ENCODE peak calls at places on chromosomes 4 and X, in eight cellular contexts. E is naive thymus-derived CD4-positive, alpha-beta T cell; J is left lung; N is transverse colon; K is heart left ventricle; Z is CD8-positive, alpha-beta T cell; H is PC-3; D is CD4-positive, alpha-beta memory T cell. V is an unnamed sample.

GRCh38 chrX:142977128-142977914 is 48.4 kb upstream of the SPANXN4 start:
- DNase-seq in E (no peak), J (no peak), N (no peak), K (no peak), Z (no peak), H (no peak), D (no peak), V (no peak)

GRCh38 chrX:29229802-29230201 is 642.6 kb downstream of the IL1RAPL1 start:
- DNase-seq in E (no peak), J (no peak), N (no peak), K (no peak), Z (no peak), H (peak), D (no peak), V (peak)

GRCh38 chr4:19623866-19624265 is 627.8 kb upstream of the SLIT2 start:
- DNase-seq in E (no peak), J (no peak), N (no peak), K (no peak), Z (no peak), H (no peak), D (no peak), V (no peak)

GRCh38 chr4:177861551-177862094 is 419.4 kb upstream of the AGA start:
- DNase-seq in E (no peak), J (no peak), N (no peak), K (no peak), Z (no peak), H (no peak), D (no peak), V (no peak)

GRCh38 chr4:137755033-137755471 is 222.8 kb upstream of the PCDH18 start:
- DNase-seq in E (no peak), J (no peak), N (no peak), K (no peak), Z (no peak), H (peak), D (no peak), V (peak)

GRCh38 chrX:119654112-119654531 is 38.8 kb downstream of the SEPTIN6 start:
- DNase-seq in E (peak), J (no peak), N (no peak), K (peak), Z (no peak), H (no peak), D (peak), V (no peak)

GRCh38 chr4:165967486-165967885 is 94.4 kb downstream of the TLL1 start:
- DNase-seq in E (no peak), J (no peak), N (no peak), K (no peak), Z (no peak), H (no peak), D (no peak), V (peak)

GRCh38 chrX:54825716-54826428 is 18.3 kb downstream of the MAGED2 start:
- DNase-seq in E (peak), J (no peak), N (no peak), K (no peak), Z (no peak), H (peak), D (peak), V (peak)

GRCh38 chr4:172750910-172751309 is 417.7 kb upstream of the GALNT7 start:
- DNase-seq in E (no peak), J (no peak), N (no peak), K (no peak), Z (no peak), H (no peak), D (no peak), V (no peak)

GRCh38 chrX:32868524-32868895 is 342.8 kb downstream of the DMD start:
- DNase-seq in E (no peak), J (no peak), N (no peak), K (no peak), Z (no peak), H (no peak), D (no peak), V (no peak)

GRCh38 chr4:84573738-84574720 is 8.9 kb upstream of the CDS1 start:
- DNase-seq in E (no peak), J (no peak), N (no peak), K (no peak), Z (no peak), H (peak), D (no peak), V (no peak)

GRCh38 chr4:159305129-159305528 is 202.2 kb downstream of the RAPGEF2 start:
- DNase-seq in E (no peak), J (no peak), N (no peak), K (no peak), Z (no peak), H (no peak), D (no peak), V (no peak)

GRCh38 chr4:22874334-22874912 is 181.7 kb downstream of the GBA3 start:
- DNase-seq in E (no peak), J (no peak), N (peak), K (no peak), Z (no peak), H (no peak), D (no peak), V (no peak)

GRCh38 chr4:46404961-46405360 is 15.0 kb upstream of the GABRA2 start:
- DNase-seq in E (no peak), J (no peak), N (peak), K (no peak), Z (no peak), H (peak), D (no peak), V (no peak)

GRCh38 chrX:10173331-10173900 is 16.6 kb downstream of the CLCN4 start:
- DNase-seq in E (no peak), J (no peak), N (no peak), K (peak), Z (no peak), H (no peak), D (no peak), V (peak)

GRCh38 chr4:184733654-184734524 is at the start of gene CENPU:
- DNase-seq in E (peak), J (peak), N (peak), K (peak), Z (peak), H (peak), D (peak), V (peak)

GRCh38 chr4:184731056-184731455 is 2.8 kb downstream of the CENPU start:
- DNase-seq in E (no peak), J (no peak), N (no peak), K (no peak), Z (no peak), H (no peak), D (no peak), V (no peak)

GRCh38 chr4:184728858-184729257 is 5.0 kb downstream of the CENPU start:
- DNase-seq in E (no peak), J (no peak), N (no peak), K (no peak), Z (no peak), H (peak), D (no peak), V (no peak)

GRCh38 chr4:184734758-184735157 is 862 bp upstream of the CENPU start:
- DNase-seq in E (no peak), J (no peak), N (no peak), K (no peak), Z (no peak), H (no peak), D (no peak), V (no peak)

GRCh38 chr4:184732126-184732525 is 1.8 kb downstream of the CENPU start:
- DNase-seq in E (no peak), J (no peak), N (no peak), K (no peak), Z (no peak), H (peak), D (no peak), V (peak)
- H3K27ac ChIP-seq in E (no peak), J (no peak), N (no peak), K (no peak), Z (no peak), H (peak), D (no peak), V (peak)

GRCh38 chrX:154458954-154459829 is 1.1 kb downstream of the PLXNA3 start:
- DNase-seq in E (no peak), J (no peak), N (peak), K (peak), Z (no peak), H (peak), D (no peak), V (no peak)
- H3K27ac ChIP-seq in E (peak), J (no peak), N (peak), K (peak), Z (no peak), H (no peak), D (peak), V (no peak)

GRCh38 chr4:89657931-89658700 is 178.8 kb downstream of the SNCA start:
- DNase-seq in E (peak), J (no peak), N (no peak), K (no peak), Z (no peak), H (peak), D (no peak), V (no peak)

GRCh38 chr4:89658701-89659024 is 178.3 kb downstream of the SNCA start:
- DNase-seq in E (no peak), J (no peak), N (no peak), K (no peak), Z (no peak), H (no peak), D (no peak), V (no peak)

GRCh38 chr4:89661490-89661889 is 175.5 kb downstream of the SNCA start:
- DNase-seq in E (no peak), J (no peak), N (no peak), K (no peak), Z (no peak), H (peak), D (no peak), V (peak)

GRCh38 chr4:89660851-89661250 is 176.1 kb downstream of the SNCA start:
- DNase-seq in E (no peak), J (no peak), N (no peak), K (no peak), Z (no peak), H (no peak), D (no peak), V (no peak)

GRCh38 chr4:89660444-89660843 is 176.5 kb downstream of the SNCA start:
- DNase-seq in E (no peak), J (no peak), N (no peak), K (no peak), Z (no peak), H (no peak), D (no peak), V (no peak)
- H3K27ac ChIP-seq in E (no peak), J (no peak), N (no peak), K (no peak), Z (no peak), H (no peak), D (no peak), V (peak)

DNA sequence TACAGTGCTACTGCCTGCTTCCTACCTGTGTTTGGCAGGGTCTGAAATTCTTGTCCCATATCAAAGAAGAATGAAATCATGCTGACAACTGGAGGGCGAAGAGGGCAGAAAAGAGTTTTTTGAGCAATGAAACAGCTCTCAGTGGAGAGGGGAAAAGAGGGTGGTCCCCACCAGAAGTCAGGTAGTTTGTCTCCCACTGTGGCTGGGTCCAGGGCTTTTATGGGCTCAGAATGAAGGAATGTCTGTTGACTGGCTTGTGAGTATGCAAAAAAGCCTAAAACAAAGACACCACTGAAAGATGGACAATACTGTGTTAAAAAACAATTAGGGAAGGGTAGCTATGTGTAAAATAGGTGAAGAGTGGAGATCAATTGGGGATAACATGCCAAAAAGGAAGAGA is 115.0 kb downstream of the ADAM29 start:
- DNase-seq in E (no peak), J (no peak), N (no peak), K (no peak), Z (no peak), H (no peak), D (no peak), V (no peak)
- H3K27ac ChIP-seq in E (no peak), J (no peak), N (no peak), K (no peak), Z (no peak), H (no peak), D (no peak), V (no peak)

GRCh38 chrX:81229901-81230300 is 28.0 kb downstream of the SH3BGRL start:
- DNase-seq in E (no peak), J (no peak), N (no peak), K (no peak), Z (no peak), H (no peak), D (no peak), V (no peak)
- H3K27ac ChIP-seq in E (no peak), J (no peak), N (no peak), K (no peak), Z (no peak), H (no peak), D (no peak), V (no peak)

GRCh38 chrX:107718156-107718621 is 57.4 kb downstream of the TSC22D3 start:
- DNase-seq in E (peak), J (no peak), N (peak), K (peak), Z (peak), H (peak), D (peak), V (no peak)

GRCh38 chrX:107715331-107716044 is 60.1 kb downstream of the TSC22D3 start:
- DNase-seq in E (peak), J (no peak), N (peak), K (no peak), Z (peak), H (no peak), D (peak), V (no peak)

GRCh38 chrX:107716045-107716684 is 59.4 kb downstream of the TSC22D3 start:
- DNase-seq in E (peak), J (peak), N (peak), K (no peak), Z (no peak), H (peak), D (no peak), V (no peak)

GRCh38 chrX:107714196-107714811 is 61.3 kb downstream of the TSC22D3 start:
- DNase-seq in E (no peak), J (no peak), N (peak), K (no peak), Z (peak), H (no peak), D (peak), V (no peak)

DNA sequence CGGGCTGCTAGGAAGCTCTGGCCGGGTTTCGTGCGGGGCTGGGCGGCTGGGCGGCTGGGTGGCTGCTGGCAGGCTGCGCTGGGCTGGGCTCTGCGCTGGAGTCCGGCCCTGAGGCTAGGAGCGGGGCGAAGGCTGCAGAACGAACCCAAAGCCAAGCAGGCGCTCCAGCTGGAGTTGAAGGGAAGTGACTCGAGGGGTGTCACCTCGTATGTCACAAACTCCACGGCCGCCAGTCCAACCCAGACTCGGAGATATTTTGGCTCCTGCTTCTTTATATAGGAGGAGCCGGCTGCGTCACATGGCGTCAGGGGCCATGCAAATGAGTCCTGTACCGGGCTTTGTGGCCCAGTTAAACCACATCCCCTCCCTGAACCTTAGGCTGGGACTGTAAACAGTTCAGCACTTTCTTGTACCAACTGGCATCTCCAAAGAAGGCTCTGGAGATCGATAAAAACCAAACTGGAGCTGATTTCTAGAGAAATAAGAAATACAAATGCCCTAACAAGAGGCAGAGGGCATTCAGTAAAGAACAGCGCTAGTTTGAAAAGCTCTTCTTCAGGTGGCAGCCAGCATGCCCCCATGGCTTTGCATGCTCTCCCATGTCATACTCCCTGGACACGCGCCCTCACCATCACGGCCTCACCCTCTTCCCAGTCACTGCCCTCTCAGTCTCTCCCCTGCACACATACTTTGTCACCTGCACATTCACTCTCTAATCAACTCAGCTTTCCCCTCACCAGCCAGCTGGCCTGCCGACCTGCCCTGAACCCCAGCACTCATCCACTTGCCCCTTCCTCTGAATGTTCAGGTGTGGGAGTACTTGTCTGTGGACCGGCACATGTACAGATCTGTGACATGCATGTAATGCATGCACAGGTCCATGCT is 58.5 kb downstream of the TSC22D3 start:
- DNase-seq in E (peak), J (peak), N (peak), K (peak), Z (peak), H (peak), D (peak), V (no peak)
- H3K27ac ChIP-seq in E (peak), J (peak), N (peak), K (peak), Z (peak), H (peak), D (peak), V (peak)

V was measured in epithelial cell of prostate.